ENCODE peak calls at places on chromosome 18, in eight cellular contexts. T is effector memory CD4-positive, alpha-beta T cell; O is GM23248; Y is upper lobe of left lung; D is right cardiac atrium; E is breast epithelium; B is PC-9; L is keratinocyte. X is an unnamed sample.

GRCh38 chr18:47594063-47594462 is 336.4 kb downstream of the SMAD2 start:
- DNase-seq in T (no peak), O (no peak), Y (no peak), D (no peak), E (no peak), B (no peak), L (no peak), X (no peak)

GRCh38 chr18:36187826-36188721 is 777 bp downstream of the MOCOS start:
- DNase-seq in T (no peak), O (peak; percentile 91), Y (no peak), D (peak; percentile 53), E (no peak), B (peak; percentile 79), L (no peak), X (no peak)

GRCh38 chr18:69127844-69128486 is 272.7 kb upstream of the DOK6 start:
- DNase-seq in T (no peak), O (peak; percentile 1), Y (no peak), D (no peak), E (no peak), B (no peak), L (no peak), X (no peak)

GRCh38 chr18:36328385-36328858 is 30.9 kb downstream of the FHOD3 start:
- DNase-seq in T (no peak), O (no peak), Y (no peak), D (no peak), E (no peak), B (no peak), L (no peak), X (no peak)

GRCh38 chr18:12406376-12407111 is 1.2 kb upstream of the PRELID3A start:
- DNase-seq in T (no peak), O (no peak), Y (no peak), D (no peak), E (no peak), B (no peak), L (no peak), X (no peak)

GRCh38 chr18:55609426-55609825 is 21.4 kb upstream of the TCF4 start:
- DNase-seq in T (no peak), O (no peak), Y (no peak), D (no peak), E (no peak), B (no peak), L (no peak), X (no peak)

GRCh38 chr18:6434987-6435709 is 20.4 kb upstream of the L3MBTL4 start:
- DNase-seq in T (no peak), O (no peak), Y (no peak), D (no peak), E (no peak), B (no peak), L (no peak), X (no peak)

GRCh38 chr18:50678651-50679415 is 118.9 kb downstream of the MAPK4 start:
- DNase-seq in T (no peak), O (no peak), Y (no peak), D (no peak), E (no peak), B (no peak), L (no peak), X (no peak)

GRCh38 chr18:35511833-35512232 is 14.1 kb upstream of the INO80C start:
- DNase-seq in T (no peak), O (no peak), Y (no peak), D (no peak), E (no peak), B (no peak), L (no peak), X (no peak)

GRCh38 chr18:3451989-3452749 is 2.2 kb downstream of the TGIF1 start:
- DNase-seq in T (no peak), O (peak; percentile 67), Y (peak; percentile 75), D (peak; percentile 78), E (peak; percentile 77), B (no peak), L (no peak), X (peak; percentile 65)

GRCh38 chr18:77092104-77093066 is 40.2 kb downstream of the MBP start:
- DNase-seq in T (no peak), O (no peak), Y (no peak), D (no peak), E (no peak), B (no peak), L (no peak), X (peak; percentile 8)

GRCh38 chr18:69872661-69873060 is 75.0 kb downstream of the CD226 start:
- DNase-seq in T (no peak), O (no peak), Y (no peak), D (no peak), E (no peak), B (no peak), L (no peak), X (no peak)

GRCh38 chr18:35042389-35043066 is 1.3 kb downstream of the MAPRE2 start:
- DNase-seq in T (no peak), O (peak; percentile 50), Y (no peak), D (no peak), E (no peak), B (no peak), L (no peak), X (no peak)

GRCh38 chr18:33733376-33733775 is 155.4 kb downstream of the ASXL3 start:
- DNase-seq in T (no peak), O (no peak), Y (no peak), D (no peak), E (no peak), B (no peak), L (no peak), X (no peak)

GRCh38 chr18:74540689-74541421 is 6.6 kb downstream of the CNDP1 start:
- DNase-seq in T (no peak), O (no peak), Y (no peak), D (no peak), E (no peak), B (no peak), L (no peak), X (no peak)

GRCh38 chr18:79988925-79989361 is 580 bp upstream of the TXNL4A start:
- DNase-seq in T (no peak), O (peak; percentile 78), Y (peak; percentile 35), D (no peak), E (peak; percentile 57), B (peak; percentile 67), L (no peak), X (peak; percentile 44)

GRCh38 chr18:80157708-80158343 is 48.8 kb downstream of the ADNP2 start:
- DNase-seq in T (peak; percentile 31), O (peak; percentile 72), Y (peak; percentile 68), D (peak; percentile 88), E (peak; percentile 71), B (peak; percentile 39), L (no peak), X (peak; percentile 79)

DNA sequence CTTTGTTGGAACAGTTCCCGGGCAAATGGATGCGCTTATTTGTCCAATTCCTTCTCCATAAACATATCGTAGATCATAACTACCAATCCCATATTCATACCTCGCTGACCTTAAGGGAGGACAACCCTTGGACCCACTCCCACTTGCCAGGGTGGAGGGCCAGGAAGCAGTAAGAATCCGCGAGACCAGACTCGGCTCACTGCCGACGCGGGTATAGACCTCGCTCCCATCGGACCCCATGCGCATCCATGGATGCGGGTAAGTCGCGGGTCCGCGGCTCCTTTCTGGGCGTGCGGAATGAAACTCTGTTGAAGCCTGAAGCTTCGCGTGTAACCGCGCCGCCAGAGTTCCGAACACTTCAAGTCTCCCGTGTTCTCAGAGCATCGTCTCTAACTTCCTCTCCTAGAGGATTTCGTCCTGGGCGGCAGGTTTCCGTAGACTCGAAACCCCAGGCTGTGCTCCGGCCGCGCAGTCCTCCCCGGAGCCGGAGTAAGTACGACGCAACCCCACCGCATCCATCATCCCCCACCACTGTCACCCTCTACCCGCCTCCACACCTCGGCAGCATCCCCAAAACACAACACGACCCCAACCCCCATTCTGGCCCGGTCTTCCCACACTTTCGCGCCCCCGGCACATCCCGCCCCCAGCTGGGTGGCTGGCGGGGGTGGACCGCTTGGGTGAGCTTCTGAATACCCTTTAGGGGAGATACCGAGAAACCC is 1.0 kb downstream of the DSC3 start:
- DNase-seq in T (no peak), O (no peak), Y (no peak), D (peak; percentile 44), E (no peak), B (no peak), L (no peak), X (no peak)
- H3K4me3 ChIP-seq in T (no peak overlapping the region), O (no peak overlapping the region), Y (no peak overlapping the region), D (peak overlapping the region; percentile 38), E (peak overlapping the region; percentile 70), B (no peak overlapping the region), L (peak overlapping the region; percentile 84), X (peak overlapping the region; percentile 41)

GRCh38 chr18:45127395-45127794 is 446.7 kb downstream of the SETBP1 start:
- DNase-seq in T (no peak), O (peak; percentile 7), Y (no peak), D (no peak), E (no peak), B (no peak), L (no peak), X (no peak)
- H3K4me1 ChIP-seq in T (no peaks in the 10 kb centered on the region), O (no peaks in the 10 kb centered on the region), Y (no peaks in the 10 kb centered on the region), D (no peaks in the 10 kb centered on the region), E (no peaks in the 10 kb centered on the region), B (no peaks in the 10 kb centered on the region), L (no peaks in the 10 kb centered on the region), X (no peaks in the 10 kb centered on the region)

DNA sequence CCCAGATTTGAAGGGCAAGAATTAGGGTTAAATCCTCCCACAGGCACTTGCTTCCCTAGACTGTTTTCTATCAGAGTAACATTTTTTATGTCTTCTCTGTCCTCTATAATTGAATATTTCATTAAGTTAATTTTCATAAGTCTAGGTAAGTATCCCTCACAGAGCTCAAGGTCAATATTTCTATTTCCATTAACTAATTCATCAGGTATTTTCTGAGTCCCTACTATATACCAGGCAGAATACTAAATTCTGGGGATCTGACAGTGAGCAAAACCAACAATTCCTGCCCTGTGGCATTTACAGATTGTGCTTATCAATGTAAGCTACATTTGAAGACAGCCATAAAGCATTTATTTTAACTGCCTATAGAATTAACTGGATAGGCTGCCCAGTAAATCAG is 86.4 kb upstream of the RBBP8 start:
- DNase-seq in T (no peak), O (no peak), Y (no peak), D (no peak), E (no peak), B (no peak), L (no peak), X (no peak)
- H3K27ac ChIP-seq in T (no peak overlapping the region), O (peak overlapping the region; percentile 19), Y (peak overlapping the region; percentile 33), D (no peak overlapping the region), E (peak overlapping the region; percentile 52), B (no peak overlapping the region), L (peak overlapping the region; percentile 59), X (no peak overlapping the region)

GRCh38 chr18:61535401-61535800 is 202.2 kb downstream of the CDH20 start:
- DNase-seq in T (no peak), O (no peak), Y (no peak), D (no peak), E (no peak), B (no peak), L (no peak), X (no peak)
- H3K4me3 ChIP-seq in T (no peak overlapping the region), O (no peak overlapping the region), Y (no peak overlapping the region), D (no peak overlapping the region), E (no peak overlapping the region), B (no peak overlapping the region), L (no peak overlapping the region), X (no peak overlapping the region)

GRCh38 chr18:58234359-58234741 is 190.3 kb downstream of the NEDD4L start:
- DNase-seq in T (no peak), O (no peak), Y (no peak), D (no peak), E (no peak), B (no peak), L (no peak), X (no peak)
- H3K4me1 ChIP-seq in T (no peaks in the 10 kb centered on the region), O (peaks cover 9% of the 10 kb centered on the region), Y (peaks cover 19% of the 10 kb centered on the region), D (no peaks in the 10 kb centered on the region), E (no peaks in the 10 kb centered on the region), B (peaks cover 10% of the 10 kb centered on the region), L (peaks cover 51% of the 10 kb centered on the region), X (peaks cover 4% of the 10 kb centered on the region)

GRCh38 chr18:44564922-44565321 is 115.8 kb upstream of the SETBP1 start:
- DNase-seq in T (no peak), O (peak; percentile 82), Y (no peak), D (no peak), E (peak; percentile 69), B (peak; percentile 76), L (no peak), X (no peak)
- H3K27ac ChIP-seq in T (no peak overlapping the region), O (peak overlapping the region; percentile 58), Y (no peak overlapping the region), D (no peak overlapping the region), E (peak overlapping the region; percentile 49), B (peak overlapping the region; percentile 40), L (no peak overlapping the region), X (no peak overlapping the region)